ENCODE peak calls at places on chromosomes 3 and 15, in four cellular contexts. Q is upper lobe of right lung; D is stimulated activated CD8-positive, alpha-beta memory T cell treated with anti-CD3 and anti-CD28 coated beads, Interleukin-2, amount 100 ng/mL, for 48 hours; V is retina. I is an unnamed sample.

GRCh38 chr3:59254433-59254832 is 204.6 kb upstream of the CFAP20DC start:
- DNase-seq in Q (no peak), D (no peak), V (no peak), I (no peak)

GRCh38 chr3:64321747-64322146 is 96.5 kb upstream of the PRICKLE2 start:
- DNase-seq in Q (no peak), D (no peak), V (no peak), I (no peak)

GRCh38 chr3:57006048-57006709 is 54.3 kb upstream of the SPATA12 start:
- DNase-seq in Q (no peak), D (no peak), V (peak), I (no peak)

GRCh38 chr3:23455775-23456174 is 252.6 kb downstream of the UBE2E2 start:
- DNase-seq in Q (no peak), D (no peak), V (no peak), I (no peak)

GRCh38 chr3:72247645-72248388 is 462.9 kb upstream of the PROK2 start:
- DNase-seq in Q (no peak), D (no peak), V (no peak), I (no peak)

GRCh38 chr3:52153389-52154096 is 680 bp downstream of the POC1A start:
- DNase-seq in Q (no peak), D (no peak), V (no peak), I (peak)

GRCh38 chr15:41334293-41335120 is 1.8 kb downstream of the NUSAP1 start:
- DNase-seq in Q (no peak), D (no peak), V (no peak), I (peak)

GRCh38 chr3:63684081-63684480 is 31.6 kb downstream of the SNTN start:
- DNase-seq in Q (no peak), D (no peak), V (no peak), I (no peak)

GRCh38 chr3:153072382-153072781 is 89.6 kb upstream of the RAP2B start:
- DNase-seq in Q (no peak), D (no peak), V (no peak), I (no peak)

GRCh38 chr15:83605595-83605994 is 48.3 kb upstream of the ADAMTSL3 start:
- DNase-seq in Q (no peak), D (no peak), V (no peak), I (no peak)

GRCh38 chr3:139534992-139535879 is 4.3 kb downstream of the RBP1 start:
- DNase-seq in Q (no peak), D (no peak), V (peak), I (peak)

GRCh38 chr15:38610748-38611147 is 46.1 kb upstream of the RASGRP1 start:
- DNase-seq in Q (no peak), D (no peak), V (no peak), I (no peak)

GRCh38 chr3:141308588-141309218 is 59.6 kb upstream of the ZBTB38 start:
- DNase-seq in Q (peak), D (no peak), V (no peak), I (peak)

GRCh38 chr3:33717616-33717865 is 513 bp downstream of the CLASP2 start:
- DNase-seq in Q (no peak), D (no peak), V (no peak), I (no peak)

GRCh38 chr15:48823237-48823636 is 12.4 kb upstream of the CEP152 start:
- DNase-seq in Q (no peak), D (no peak), V (no peak), I (no peak)

GRCh38 chr3:139303216-139303615 is 40.6 kb upstream of the MRPS22 start:
- DNase-seq in Q (no peak), D (no peak), V (no peak), I (no peak)

GRCh38 chr3:157755254-157755653 is 252.0 kb upstream of the VEPH1 start:
- DNase-seq in Q (no peak), D (no peak), V (peak), I (no peak)

GRCh38 chr3:153079386-153079785 is 82.6 kb upstream of the RAP2B start:
- DNase-seq in Q (no peak), D (no peak), V (no peak), I (no peak)

GRCh38 chr3:122754867-122755835 is 38.5 kb downstream of the HSPBAP1 start:
- DNase-seq in Q (no peak), D (no peak), V (no peak), I (peak)

I was measured in SK-N-DZ.